ENCODE peak calls at places on chromosomes 12 and 14, in six cellular contexts. P is fibroblast of pulmonary artery, Y is dorsolateral prefrontal cortex, N is NCI-H345, A is KG1, H is DMS 273 treated with DMSO at 0.1 percent for 48 hours. D is an unnamed sample.

GRCh38 chr14:79831198-79831890 is 380.0 kb downstream of the DIO2 start:
- DNase-seq in H (peak; percentile 8), A (no peak), N (no peak), Y (no peak), P (peak; percentile 17), D (no peak)

GRCh38 chr14:70894868-70895267 is 12.4 kb upstream of the PCNX1 start:
- DNase-seq in N (no peak), A (no peak), Y (no peak), H (no peak), P (no peak), D (no peak)

GRCh38 chr12:32140867-32141266 is 34.2 kb downstream of the BICD1 start:
- DNase-seq in N (no peak), P (no peak), A (no peak), Y (no peak), H (peak; percentile 85), D (no peak)

GRCh38 chr12:123263196-123263817 is 8.3 kb downstream of the CDK2AP1 start:
- DNase-seq in P (no peak), N (peak; percentile 40), Y (no peak), H (no peak), A (no peak), D (no peak)

GRCh38 chr14:99132821-99133562 is 139.0 kb downstream of the BCL11B start:
- DNase-seq in A (no peak), P (no peak), Y (peak; percentile 8), N (no peak), H (no peak), D (no peak)

GRCh38 chr14:54106802-54107377 is 150.3 kb upstream of the BMP4 start:
- DNase-seq in N (no peak), Y (no peak), P (peak; percentile 63), H (no peak), A (no peak), D (no peak)

GRCh38 chr14:59018978-59019377 is 169.5 kb upstream of the DAAM1 start:
- DNase-seq in P (peak; percentile 18), A (no peak), N (no peak), H (no peak), Y (no peak), D (no peak)

GRCh38 chr12:4915752-4916151 is 6.0 kb downstream of the KCNA1 start:
- DNase-seq in N (no peak), H (no peak), P (no peak), A (no peak), Y (no peak), D (no peak)

GRCh38 chr12:122090759-122091535 is 12.4 kb downstream of the MLXIP start:
- DNase-seq in H (no peak), P (peak; percentile 97), Y (no peak), N (no peak), A (no peak), D (no peak)

GRCh38 chr12:124837958-124838803 is 25.5 kb downstream of the SCARB1 start:
- DNase-seq in A (no peak), Y (peak; percentile 65), N (peak; percentile 86), P (peak; percentile 98), H (peak; percentile 6), D (no peak)

GRCh38 chr12:45050331-45050750 is 558 bp downstream of the DBX2 start:
- DNase-seq in Y (no peak), P (no peak), A (no peak), N (no peak), H (no peak), D (no peak)